ENCODE peak calls at places on chromosomes 1 and 21, in eight cellular contexts. C is left ventricle myocardium inferior; S is CD4-positive, CD25-positive, alpha-beta regulatory T cell; R is A549; Y is esophagus squamous epithelium; M is right lobe of liver; F is CD4-positive, alpha-beta T cell; U is neural progenitor cell. D is an unnamed sample. For H3K9me3, the result is how much of the 10 kb centered on the place peaks cover.

GRCh38 chr1:40394456-40395172 is 21.1 kb downstream of the SMAP2 start:
- DNase-seq in C (no peak), S (peak), R (no peak), Y (no peak), M (no peak), F (peak), U (no peak), D (no peak)

GRCh38 chr21:34630536-34631143 is 15.7 kb upstream of the RCAN1 start:
- DNase-seq in C (no peak), S (peak), R (peak), Y (no peak), M (no peak), F (peak), U (peak), D (no peak)

GRCh38 chr1:155052412-155053400 is 1.6 kb downstream of the ADAM15 start:
- DNase-seq in C (peak), S (no peak), R (peak), Y (no peak), M (no peak), F (no peak), U (peak), D (no peak)

GRCh38 chr1:186532481-186532880 is 71.6 kb upstream of the PDC start:
- DNase-seq in C (no peak), S (no peak), R (no peak), Y (no peak), M (no peak), F (no peak), U (no peak), D (no peak)

GRCh38 chr1:11980676-11980972 is 380 bp downstream of the MFN2 start:
- DNase-seq in C (no peak), S (no peak), R (no peak), Y (no peak), M (no peak), F (no peak), U (no peak), D (no peak)

GRCh38 chr1:70084314-70084915 is 121.0 kb downstream of the LRRC40 start:
- DNase-seq in C (no peak), S (no peak), R (no peak), Y (no peak), M (no peak), F (no peak), U (no peak), D (no peak)

GRCh38 chr1:223700942-223701637 is 11.2 kb upstream of the CAPN2 start:
- DNase-seq in C (no peak), S (no peak), R (peak), Y (no peak), M (no peak), F (no peak), U (no peak), D (no peak)

GRCh38 chr1:101507547-101507971 is 270.7 kb downstream of the S1PR1 start:
- DNase-seq in C (no peak), S (no peak), R (no peak), Y (no peak), M (no peak), F (no peak), U (no peak), D (no peak)

GRCh38 chr1:159872896-159873295 is 10.4 kb upstream of the VSIG8 start:
- DNase-seq in C (no peak), S (no peak), R (no peak), Y (no peak), M (no peak), F (no peak), U (no peak), D (no peak)

GRCh38 chr1:171486048-171486519 is 754 bp downstream of the PRRC2C start:
- DNase-seq in C (no peak), S (no peak), R (peak), Y (no peak), M (no peak), F (peak), U (no peak), D (peak)

GRCh38 chr1:181104790-181105133 is 16.3 kb downstream of the IER5 start:
- DNase-seq in C (no peak), S (peak), R (no peak), Y (no peak), M (no peak), F (peak), U (peak), D (peak)

GRCh38 chr1:242784074-242784473 is 259.6 kb upstream of the PLD5 start:
- DNase-seq in C (no peak), S (no peak), R (no peak), Y (no peak), M (no peak), F (no peak), U (peak), D (no peak)

GRCh38 chr1:231423648-231424047 is 1.6 kb upstream of the EGLN1 start:
- DNase-seq in C (no peak), S (no peak), R (peak), Y (no peak), M (no peak), F (no peak), U (no peak), D (no peak)

GRCh38 chr1:54287176-54287650 is 87.2 kb downstream of the MRPL37 start:
- DNase-seq in C (peak), S (peak), R (peak), Y (peak), M (peak), F (peak), U (no peak), D (no peak)

DNA sequence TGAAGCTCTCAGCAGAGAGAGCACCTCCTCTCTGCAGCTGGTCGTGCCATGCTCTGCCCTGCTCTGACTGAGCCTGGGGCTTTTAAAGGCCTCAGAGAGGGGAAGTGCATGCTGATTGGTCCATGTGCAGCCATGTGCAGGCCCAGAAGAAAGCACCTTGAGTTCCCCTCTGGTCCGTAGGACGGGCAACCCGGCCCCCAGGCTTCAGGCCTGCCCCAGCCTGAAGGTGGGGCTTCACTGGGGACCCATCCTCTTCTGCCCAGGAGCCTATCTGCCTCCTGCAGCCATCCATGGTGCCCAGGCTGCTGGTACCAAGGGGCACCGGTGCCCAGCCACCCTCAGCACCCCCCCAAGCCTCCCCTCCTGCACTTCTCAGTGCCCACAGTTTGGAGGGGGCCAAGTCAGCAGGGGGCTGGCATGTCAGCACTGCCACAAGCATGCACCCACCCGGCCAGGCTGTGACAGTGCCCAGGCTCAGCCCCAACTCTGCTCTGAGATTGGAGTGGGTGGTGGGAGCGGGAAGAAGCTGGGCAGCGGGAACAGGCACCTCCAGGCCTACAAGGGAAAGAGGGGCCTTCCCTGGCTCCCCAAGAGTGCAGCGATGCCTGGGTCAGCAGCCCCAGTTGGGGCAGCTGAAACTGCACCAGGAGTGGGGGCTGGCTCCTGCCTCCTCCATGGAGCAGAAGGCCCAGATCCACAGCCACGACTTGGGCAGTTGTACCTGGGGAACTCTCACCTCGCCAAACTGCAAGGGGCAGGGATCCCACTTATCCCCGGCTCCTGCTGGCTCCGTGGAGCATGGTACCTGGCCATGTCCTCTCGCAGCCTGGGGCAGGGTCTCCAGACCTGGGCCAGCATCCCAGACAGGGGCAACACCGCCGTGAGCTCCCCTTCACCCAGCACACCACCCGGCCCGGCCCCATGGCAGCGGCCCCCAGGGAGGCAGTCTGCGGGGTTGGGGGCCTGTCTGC is 11.6 kb downstream of the COL6A2 start:
- DNase-seq in C (no peak), S (no peak), R (no peak), Y (no peak), M (peak), F (no peak), U (no peak), D (peak)
- H3K9me3 ChIP-seq in C (under half), S (under half), R (under half), Y (under half), M (under half), F (under half), U (under half), D (under half)

GRCh38 chr1:111104981-111105380 is 34.9 kb downstream of the DRAM2 start:
- DNase-seq in C (no peak), S (no peak), R (no peak), Y (no peak), M (no peak), F (no peak), U (no peak), D (no peak)

GRCh38 chr1:111101854-111102642 is 37.8 kb downstream of the DRAM2 start:
- DNase-seq in C (no peak), S (no peak), R (peak), Y (no peak), M (no peak), F (no peak), U (no peak), D (no peak)

GRCh38 chr1:111097356-111098099 is 42.4 kb downstream of the DRAM2 start:
- DNase-seq in C (no peak), S (no peak), R (no peak), Y (no peak), M (no peak), F (no peak), U (no peak), D (no peak)

DNA sequence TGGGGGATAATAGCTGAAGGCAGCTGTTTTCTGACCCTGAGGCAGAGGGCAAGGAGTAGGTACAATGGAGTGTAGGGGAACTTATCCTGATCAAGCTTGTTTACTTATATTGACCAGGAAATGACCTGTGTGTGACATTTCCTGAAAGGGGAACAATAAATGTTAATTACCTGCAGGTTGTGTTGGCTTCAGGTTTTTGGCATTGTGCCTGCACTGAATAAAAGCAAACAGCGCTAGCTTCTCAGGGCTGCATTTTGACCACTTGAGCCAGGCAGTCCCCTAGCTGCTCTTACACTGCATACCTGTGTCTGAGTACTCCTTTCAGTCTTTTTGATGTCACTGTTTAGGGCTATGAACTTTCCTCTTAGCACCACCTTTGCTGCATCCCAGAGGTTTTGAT is 40.6 kb downstream of the DRAM2 start:
- DNase-seq in C (no peak), S (no peak), R (no peak), Y (no peak), M (no peak), F (no peak), U (no peak), D (no peak)
- H3K9me3 ChIP-seq in C (half or more), S (under half), R (under half), Y (under half), M (under half), F (under half), U (under half), D (under half)

GRCh38 chr1:247164694-247165093 is 7.1 kb downstream of the ZNF124 start:
- DNase-seq in C (no peak), S (no peak), R (no peak), Y (no peak), M (no peak), F (no peak), U (no peak), D (no peak)
- H3K9me3 ChIP-seq in C (half or more), S (half or more), R (half or more), Y (half or more), M (under half), F (half or more), U (under half), D (under half)

GRCh38 chr1:45023663-45024062 is 11.6 kb downstream of the UROD start:
- DNase-seq in C (no peak), S (no peak), R (no peak), Y (no peak), M (no peak), F (no peak), U (no peak), D (no peak)
- H3K9me3 ChIP-seq in C (under half), S (under half), R (under half), Y (under half), M (under half), F (under half), U (under half), D (under half)

GRCh38 chr21:44736291-44737004 is 25.1 kb upstream of the TSPEAR start:
- DNase-seq in C (no peak), S (no peak), R (peak), Y (no peak), M (peak), F (no peak), U (no peak), D (no peak)
- H3K9me3 ChIP-seq in C (half or more), S (under half), R (under half), Y (under half), M (under half), F (under half), U (under half), D (under half)